ENCODE peak calls at places on chromosomes 5 and 9, in nine cellular contexts. Y is breast epithelium, O is uterus, Q is K562, S is NB4, V is transverse colon, R is ovary, M is tibial nerve, Z is esophagus squamous epithelium. K is an unnamed sample.

GRCh38 chr5:54704341-54704740 is 186.8 kb downstream of the SNX18 start:
- DNase-seq in V (no peak), R (no peak), O (no peak), Y (no peak), Z (no peak), M (no peak), S (no peak), Q (no peak), K (no peak)

GRCh38 chr5:155839251-155840037 is 487.5 kb upstream of the SGCD start:
- DNase-seq in Q (no peak), V (no peak), Y (no peak), R (no peak), Z (no peak), O (no peak), S (no peak), M (no peak), K (no peak)

GRCh38 chr9:116479145-116479544 is 208.0 kb upstream of the TRIM32 start:
- DNase-seq in M (no peak), R (no peak), V (no peak), Y (no peak), Q (no peak), S (no peak), O (no peak), Z (no peak), K (no peak)

GRCh38 chr9:12155731-12156130 is 537.5 kb upstream of the TYRP1 start:
- DNase-seq in M (no peak), O (no peak), Y (no peak), Q (no peak), V (no peak), S (no peak), Z (no peak), R (no peak), K (no peak)

GRCh38 chr5:137498736-137499505 is at the start of gene SPOCK1:
- DNase-seq in Z (no peak), M (peak; percentile 69), R (no peak), Y (peak; percentile 63), Q (peak; percentile 92), V (peak; percentile 65), S (peak; percentile 73), O (peak; percentile 69), K (peak; percentile 95)

GRCh38 chr9:97703437-97704326 is 6.5 kb upstream of the XPA start:
- DNase-seq in Y (no peak), R (no peak), Z (no peak), O (peak; percentile 42), M (no peak), V (no peak), Q (no peak), S (peak; percentile 59), K (peak; percentile 79)

GRCh38 chr5:40447438-40447837 is 232.3 kb upstream of the PTGER4 start:
- DNase-seq in S (peak; percentile 39), R (no peak), Q (no peak), V (no peak), O (no peak), M (no peak), Z (no peak), Y (no peak), K (no peak)

GRCh38 chr5:175658299-175659145 is 651 bp downstream of the HRH2 start:
- DNase-seq in V (no peak), Z (no peak), M (no peak), Y (no peak), R (no peak), O (no peak), Q (no peak), S (peak; percentile 72), K (no peak)

GRCh38 chr9:8486095-8486494 is 686.5 kb upstream of the DMAC1 start:
- DNase-seq in Z (no peak), V (peak; percentile 27), Y (no peak), O (no peak), Q (no peak), R (no peak), M (peak; percentile 38), S (peak; percentile 44), K (peak; percentile 11)

GRCh38 chr5:73906277-73906676 is 280.3 kb downstream of the ARHGEF28 start:
- DNase-seq in R (no peak), S (no peak), Z (no peak), O (no peak), Y (no peak), M (no peak), Q (no peak), V (no peak), K (no peak)

GRCh38 chr5:109694451-109694891 is 4.7 kb downstream of the MAN2A1 start:
- DNase-seq in S (no peak), Z (no peak), O (no peak), Y (no peak), Q (no peak), V (no peak), R (no peak), M (no peak), K (no peak)

GRCh38 chr5:176743136-176743827 is 67.1 kb upstream of the UNC5A start:
- DNase-seq in R (no peak), Y (peak; percentile 49), Z (no peak), M (no peak), V (no peak), Q (no peak), S (no peak), O (no peak), K (no peak)

GRCh38 chr9:32248189-32248712 is 136.2 kb upstream of the ACO1 start:
- DNase-seq in S (no peak), Y (no peak), M (no peak), V (no peak), O (no peak), Q (no peak), R (no peak), Z (no peak), K (no peak)

GRCh38 chr9:135008416-135008815 is 79.1 kb upstream of the OLFM1 start:
- DNase-seq in M (no peak), R (no peak), V (no peak), Q (no peak), Z (no peak), O (no peak), S (no peak), Y (no peak), K (no peak)

GRCh38 chr5:129930221-129930620 is 26.0 kb downstream of the CHSY3 start:
- DNase-seq in Q (no peak), R (no peak), O (no peak), S (no peak), M (no peak), V (no peak), Y (no peak), Z (no peak), K (no peak)

GRCh38 chr5:147559725-147560124 is 49.9 kb upstream of the DPYSL3 start:
- DNase-seq in Y (no peak), S (no peak), R (no peak), M (no peak), O (no peak), Z (no peak), Q (no peak), V (no peak), K (no peak)

GRCh38 chr5:89457411-89458329 is 574.7 kb upstream of the MEF2C start:
- DNase-seq in V (no peak), Q (no peak), M (peak; percentile 14), S (no peak), Z (no peak), O (peak; percentile 29), R (no peak), Y (no peak), K (peak; percentile 19)

GRCh38 chr9:104864675-104865104 is 63.3 kb downstream of the ABCA1 start:
- DNase-seq in M (peak; percentile 29), Q (no peak), Y (no peak), S (no peak), V (no peak), O (peak; percentile 47), Z (no peak), R (no peak), K (no peak)

GRCh38 chr9:105127863-105128220 is 116.6 kb upstream of the SLC44A1 start:
- DNase-seq in R (no peak), S (peak; percentile 89), Q (no peak), O (no peak), Y (no peak), M (no peak), Z (no peak), V (no peak), K (no peak)

GRCh38 chr5:84272776-84273516 is 111.7 kb downstream of the EDIL3 start:
- DNase-seq in M (no peak), V (no peak), O (no peak), S (no peak), Y (no peak), R (no peak), Z (no peak), Q (no peak), K (no peak)

GRCh38 chr5:10467281-10468198 is 25.9 kb downstream of the ROPN1L start:
- DNase-seq in Q (no peak), Y (no peak), S (no peak), V (no peak), Z (no peak), M (no peak), R (no peak), O (no peak), K (peak; percentile 47)

DNA sequence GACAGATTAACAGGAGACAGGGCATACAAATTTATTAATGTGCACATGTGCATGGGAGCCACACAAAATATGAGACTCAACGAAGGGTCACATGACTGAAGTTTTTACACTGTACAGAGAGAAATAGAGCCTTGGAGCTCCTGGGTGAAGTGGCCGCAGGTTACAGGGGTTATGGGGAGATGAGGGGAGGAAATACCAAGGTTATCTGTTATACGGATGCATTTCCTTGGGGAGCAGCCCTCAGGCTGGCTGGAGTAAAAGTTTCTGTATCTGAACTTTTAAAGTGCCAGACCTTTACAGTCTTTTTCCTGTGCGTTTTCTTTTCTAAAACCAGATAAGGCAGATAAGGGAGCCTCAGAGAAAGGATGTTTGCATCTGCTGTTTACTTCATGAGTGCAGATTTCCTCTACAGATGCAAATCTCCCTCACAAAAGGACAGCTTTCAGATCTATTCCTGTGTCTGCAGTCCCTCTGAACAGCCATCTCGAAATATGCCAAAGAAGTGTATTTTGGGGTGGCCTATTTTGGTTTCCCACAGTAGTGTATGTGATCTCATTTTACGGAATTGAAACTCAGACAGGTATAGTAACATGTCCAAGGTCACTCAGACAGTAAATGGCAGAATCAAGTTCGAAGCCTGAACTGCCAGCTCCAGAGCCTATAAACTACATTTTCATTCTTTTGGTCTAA is 139.3 kb upstream of the FBXL17 start:
- DNase-seq in V (no peak), M (no peak), O (no peak), S (no peak), Z (no peak), Y (no peak), Q (no peak), R (no peak), K (no peak)
- TF ChIP-seq POLR2A in V (no peak), M (no peak), O (no peak), S (no peak), Z (no peak), Y (no peak), Q (no peak), R (no peak), K (no peak)

GRCh38 chr9:127921592-127922120 is 4.8 kb upstream of the ST6GALNAC4 start:
- DNase-seq in R (peak; percentile 78), Z (no peak), S (peak; percentile 70), M (peak; percentile 79), V (peak; percentile 82), O (peak; percentile 80), Q (peak; percentile 75), Y (peak; percentile 79), K (peak; percentile 94)
- TF ChIP-seq POLR2A in R (peak; percentile 21), Z (no peak), S (no peak), M (no peak), V (no peak), O (no peak), Q (no peak), Y (no peak), K (no peak)

GRCh38 chr9:33473643-33474352 is at the start of gene NOL6:
- DNase-seq in O (peak; percentile 99), R (peak; percentile 98), Q (peak; percentile 91), S (peak; percentile 100), Z (peak; percentile 92), M (peak; percentile 99), V (peak; percentile 98), Y (peak; percentile 95), K (peak; percentile 86)
- TF ChIP-seq POLR2A in O (no peak), R (peak; percentile 81), Q (peak; percentile 73), S (peak; percentile 69), Z (peak; percentile 68), M (peak; percentile 52), V (peak; percentile 76), Y (peak; percentile 56), K (peak; percentile 49)

GRCh38 chr5:158483202-158483870 is 616.4 kb downstream of the EBF1 start:
- DNase-seq in V (no peak), M (no peak), R (no peak), S (no peak), O (no peak), Z (no peak), Q (no peak), Y (no peak), K (no peak)
- TF ChIP-seq POLR2A in V (no peak), M (no peak), R (no peak), S (no peak), O (no peak), Z (no peak), Q (no peak), Y (no peak), K (no peak)

K was measured in H54.